ENCODE peak calls at places on chromosomes 13 and 19, in nine cellular contexts. D, L, P, Y, Q, C, G, Z and N are unnamed samples. For H3K9me3, the result is how much of the 10 kb centered on the place peaks cover.

GRCh38 chr19:6753178-6754031 is 13.8 kb downstream of the SH2D3A start:
- DNase-seq in D (peak), L (peak), P (no peak), Y (peak), Q (peak), C (peak), G (peak), Z (no peak), N (no peak)

GRCh38 chr13:99290890-99291289 is 16.3 kb downstream of the GPR183 start:
- DNase-seq in D (no peak), L (no peak), P (no peak), Y (no peak), Q (no peak), C (no peak), G (no peak), Z (no peak), N (no peak)

GRCh38 chr19:21022996-21023395 is 2.5 kb downstream of the ZNF430 start:
- DNase-seq in D (no peak), L (peak), P (no peak), Y (no peak), Q (no peak), C (no peak), G (peak), Z (no peak), N (no peak)

GRCh38 chr13:92954746-92955145 is 271.9 kb upstream of the GPC6 start:
- DNase-seq in D (no peak), L (no peak), P (no peak), Y (no peak), Q (no peak), C (no peak), G (peak), Z (no peak), N (no peak)

GRCh38 chr13:30904043-30904442 is 2.0 kb upstream of the MEDAG start:
- DNase-seq in D (no peak), L (peak), P (no peak), Y (no peak), Q (no peak), C (no peak), G (peak), Z (no peak), N (no peak)

GRCh38 chr13:59345316-59345715 is 818.4 kb downstream of the DIAPH3 start:
- DNase-seq in D (no peak), L (peak), P (no peak), Y (no peak), Q (no peak), C (no peak), G (no peak), Z (no peak), N (no peak)

GRCh38 chr19:29842471-29843179 is 30.8 kb downstream of the CCNE1 start:
- DNase-seq in D (no peak), L (no peak), P (no peak), Y (no peak), Q (no peak), C (peak), G (no peak), Z (no peak), N (no peak)

GRCh38 chr13:23987331-23987730 is 90.0 kb upstream of the C1QTNF9B start:
- DNase-seq in D (no peak), L (peak), P (no peak), Y (no peak), Q (no peak), C (no peak), G (peak), Z (no peak), N (no peak)

GRCh38 chr19:6378036-6378435 is 2.3 kb upstream of the PSPN start:
- DNase-seq in D (no peak), L (peak), P (no peak), Y (no peak), Q (no peak), C (no peak), G (peak), Z (peak), N (no peak)

GRCh38 chr13:35279500-35279899 is 197.0 kb downstream of the MAB21L1 start:
- DNase-seq in D (no peak), L (no peak), P (no peak), Y (no peak), Q (no peak), C (no peak), G (no peak), Z (no peak), N (no peak)

GRCh38 chr19:52943884-52944643 is 18.6 kb downstream of the ZNF816 start:
- DNase-seq in D (no peak), L (no peak), P (no peak), Y (no peak), Q (no peak), C (no peak), G (no peak), Z (peak), N (no peak)

GRCh38 chr13:94093652-94094310 is 385.7 kb downstream of the DCT start:
- DNase-seq in D (no peak), L (no peak), P (no peak), Y (no peak), Q (no peak), C (no peak), G (peak), Z (no peak), N (no peak)

GRCh38 chr13:51942189-51942588 is 69.1 kb downstream of the ATP7B start:
- DNase-seq in D (peak), L (no peak), P (no peak), Y (no peak), Q (peak), C (no peak), G (no peak), Z (no peak), N (no peak)

GRCh38 chr19:43501661-43502418 is 2.7 kb downstream of the PHLDB3 start:
- DNase-seq in D (no peak), L (no peak), P (no peak), Y (no peak), Q (no peak), C (no peak), G (no peak), Z (no peak), N (no peak)

GRCh38 chr13:97325738-97326137 is 103.6 kb downstream of the MBNL2 start:
- DNase-seq in D (no peak), L (no peak), P (no peak), Y (no peak), Q (no peak), C (no peak), G (no peak), Z (no peak), N (no peak)

GRCh38 chr19:42233106-42233505 is 9.3 kb downstream of the GSK3A start:
- DNase-seq in D (no peak), L (no peak), P (no peak), Y (no peak), Q (no peak), C (no peak), G (no peak), Z (no peak), N (no peak)

GRCh38 chr19:41999071-41999877 is 5.2 kb upstream of the ATP1A3 start:
- DNase-seq in D (no peak), L (no peak), P (no peak), Y (no peak), Q (no peak), C (no peak), G (no peak), Z (no peak), N (no peak)

GRCh38 chr13:79405501-79405830 is 589 bp downstream of the RBM26 start:
- DNase-seq in D (peak), L (no peak), P (no peak), Y (no peak), Q (no peak), C (no peak), G (no peak), Z (no peak), N (no peak)

GRCh38 chr13:99307247-99307646 is at the start of gene GPR183:
- DNase-seq in D (no peak), L (no peak), P (no peak), Y (no peak), Q (no peak), C (no peak), G (peak), Z (no peak), N (no peak)

GRCh38 chr13:36904219-36904618 is 15.8 kb downstream of the SMAD9 start:
- DNase-seq in D (peak), L (no peak), P (no peak), Y (no peak), Q (no peak), C (no peak), G (no peak), Z (no peak), N (no peak)

GRCh38 chr19:54459282-54460229 is 4.0 kb downstream of the LENG9 start:
- DNase-seq in D (peak), L (no peak), P (no peak), Y (no peak), Q (no peak), C (peak), G (no peak), Z (no peak), N (no peak)

GRCh38 chr19:57754091-57754673 is 7.6 kb downstream of the ZNF776 start:
- DNase-seq in D (no peak), L (no peak), P (no peak), Y (no peak), Q (no peak), C (no peak), G (no peak), Z (no peak), N (no peak)
- H3K9me3 ChIP-seq in D (under half), L (under half), P (half or more), Y (under half), Q (half or more), C (under half), G (under half), Z (half or more), N (under half)

DNA sequence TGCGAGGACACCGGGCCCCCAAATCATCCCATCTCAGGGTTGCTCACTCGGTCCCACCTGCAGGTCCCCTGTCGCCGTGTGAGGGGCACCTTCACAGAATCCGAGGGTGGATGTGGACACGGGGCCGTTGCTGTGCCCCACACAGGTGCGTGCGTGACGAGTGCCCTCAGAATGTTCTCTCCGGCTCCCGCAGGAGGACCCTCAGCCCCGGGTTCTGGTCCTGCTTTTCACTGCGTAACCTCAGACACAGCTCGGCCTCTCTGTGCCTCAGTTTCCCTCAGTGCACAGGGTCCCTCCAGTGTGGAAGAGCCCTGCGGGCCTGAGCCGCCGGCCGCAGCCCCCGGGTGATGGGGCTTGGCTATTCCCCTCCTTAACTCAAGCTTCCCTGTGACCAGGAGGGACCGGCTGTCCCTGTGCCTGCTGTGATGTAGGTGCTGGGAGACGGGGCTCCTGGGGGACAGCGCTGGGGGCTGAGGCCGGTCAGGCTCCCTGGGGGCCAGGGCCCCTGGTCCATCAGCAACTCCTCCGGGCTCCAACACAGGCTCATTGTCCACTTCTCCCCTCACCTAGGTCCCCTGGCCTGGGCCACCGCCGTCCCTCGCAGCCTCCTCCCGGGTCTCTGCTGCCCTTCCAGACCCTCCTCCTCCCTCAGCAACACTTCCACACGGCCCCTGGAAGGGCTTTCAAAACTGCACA is 4.8 kb downstream of the SHC2 start:
- DNase-seq in D (no peak), L (no peak), P (no peak), Y (no peak), Q (no peak), C (peak), G (no peak), Z (no peak), N (no peak)
- H3K9me3 ChIP-seq in D (under half), L (under half), P (under half), Y (under half), Q (under half), C (under half), G (under half), Z (under half), N (under half)

GRCh38 chr19:40009674-40010073 is 12.8 kb downstream of the ZNF546 start:
- DNase-seq in D (no peak), L (no peak), P (no peak), Y (no peak), Q (no peak), C (no peak), G (no peak), Z (no peak), N (no peak)
- H3K9me3 ChIP-seq in D (under half), L (under half), P (under half), Y (under half), Q (under half), C (under half), G (under half), Z (under half), N (under half)

GRCh38 chr19:9323557-9323918 is 441 bp upstream of the ZNF559 start:
- DNase-seq in D (peak), L (peak), P (peak), Y (peak), Q (no peak), C (peak), G (peak), Z (peak), N (no peak)

GRCh38 chr19:9321338-9321737 is 2.6 kb upstream of the ZNF559 start:
- DNase-seq in D (no peak), L (no peak), P (no peak), Y (no peak), Q (no peak), C (no peak), G (no peak), Z (no peak), N (no peak)

GRCh38 chr19:9329999-9330398 is 6.0 kb downstream of the ZNF559 start:
- DNase-seq in D (no peak), L (no peak), P (no peak), Y (no peak), Q (no peak), C (no peak), G (no peak), Z (no peak), N (no peak)

GRCh38 chr19:9323919-9324583 is at the start of gene ZNF559:
- DNase-seq in D (peak), L (peak), P (peak), Y (peak), Q (peak), C (peak), G (peak), Z (peak), N (no peak)

DNA sequence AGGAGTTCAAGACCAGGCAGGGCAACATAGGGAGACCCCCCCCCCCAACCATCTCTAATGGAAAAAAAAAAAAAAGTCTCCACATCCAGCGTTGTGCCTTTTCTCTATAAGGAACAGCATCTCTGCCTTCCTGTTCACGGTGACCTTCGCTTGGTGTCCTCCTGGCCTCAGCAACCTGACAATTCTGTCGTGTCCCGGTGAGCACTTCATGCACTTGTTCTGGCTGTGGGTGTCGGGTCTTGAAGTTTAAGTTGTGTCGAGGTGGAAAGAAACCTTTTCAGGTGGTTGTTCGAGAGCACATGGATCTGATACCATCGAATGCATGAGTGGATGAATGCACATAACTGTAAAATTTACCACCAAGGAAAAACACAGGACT is 594 bp downstream of the ZNF559 start:
- DNase-seq in D (no peak), L (no peak), P (no peak), Y (peak), Q (no peak), C (no peak), G (no peak), Z (no peak), N (no peak)
- H3K9me3 ChIP-seq in D (under half), L (under half), P (under half), Y (under half), Q (under half), C (under half), G (under half), Z (under half), N (under half)

DNA sequence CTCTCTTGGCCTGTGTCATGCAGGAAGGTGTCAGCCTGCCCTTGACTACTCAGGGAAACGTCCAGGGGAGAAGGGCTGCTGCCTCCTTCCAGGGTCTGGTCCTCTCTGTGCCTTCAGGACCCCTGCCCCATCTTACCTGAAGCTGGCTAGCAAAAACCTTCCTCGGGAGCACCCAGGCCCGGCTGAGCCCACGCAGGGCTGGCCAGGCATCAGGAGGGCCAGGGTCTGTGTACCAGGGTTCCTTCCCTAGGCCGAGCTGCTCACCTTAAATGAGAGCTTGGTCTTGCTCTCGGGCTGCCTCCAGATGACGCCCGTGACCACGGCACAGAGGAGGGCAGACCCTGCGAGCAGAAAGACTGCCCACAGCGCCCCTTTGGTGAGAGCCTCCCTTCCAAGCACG is 78.6 kb downstream of the SLC7A1 start:
- DNase-seq in D (no peak), L (no peak), P (no peak), Y (no peak), Q (no peak), C (no peak), G (no peak), Z (no peak), N (no peak)
- H3K9me3 ChIP-seq in D (under half), L (under half), P (under half), Y (under half), Q (under half), C (under half), G (under half), Z (under half), N (under half)

GRCh38 chr19:56403261-56403660 is 871 bp upstream of the ZNF583 start:
- DNase-seq in D (no peak), L (peak), P (no peak), Y (no peak), Q (no peak), C (no peak), G (peak), Z (no peak), N (no peak)

GRCh38 chr19:56404705-56405056 is 549 bp downstream of the ZNF583 start:
- DNase-seq in D (no peak), L (no peak), P (no peak), Y (no peak), Q (no peak), C (no peak), G (no peak), Z (no peak), N (no peak)

GRCh38 chr19:56400485-56400884 is 3.6 kb upstream of the ZNF583 start:
- DNase-seq in D (no peak), L (no peak), P (no peak), Y (no peak), Q (no peak), C (no peak), G (no peak), Z (no peak), N (no peak)

GRCh38 chr19:56403764-56404704 is at the start of gene ZNF583:
- DNase-seq in D (peak), L (peak), P (peak), Y (peak), Q (peak), C (peak), G (peak), Z (peak), N (peak)

GRCh38 chr19:56405062-56405461 is 930 bp downstream of the ZNF583 start:
- DNase-seq in D (no peak), L (no peak), P (no peak), Y (no peak), Q (no peak), C (no peak), G (no peak), Z (no peak), N (no peak)
- H3K9me3 ChIP-seq in D (under half), L (under half), P (under half), Y (under half), Q (under half), C (under half), G (under half), Z (under half), N (under half)

DNA sequence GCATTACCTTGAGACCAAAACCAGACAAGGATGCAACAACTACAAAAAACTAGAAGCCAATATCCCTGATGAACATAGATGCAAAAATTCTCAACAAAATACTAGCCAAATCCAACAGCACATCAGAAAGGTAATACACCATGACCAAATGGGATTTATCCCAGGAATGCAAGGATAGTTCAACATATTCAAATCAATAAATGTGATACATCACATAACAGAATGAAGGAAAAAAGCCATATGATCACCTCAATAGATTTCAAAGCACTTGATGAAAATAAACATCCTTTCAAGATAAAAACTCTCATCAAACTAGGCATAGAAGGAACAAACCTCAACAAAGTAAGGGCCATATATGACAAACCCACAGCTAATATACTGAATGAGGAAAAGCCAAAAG is 10.2 kb upstream of the ZNF546 start:
- DNase-seq in D (no peak), L (no peak), P (no peak), Y (no peak), Q (no peak), C (no peak), G (no peak), Z (no peak), N (no peak)
- H3K9me3 ChIP-seq in D (under half), L (under half), P (under half), Y (half or more), Q (under half), C (under half), G (under half), Z (under half), N (under half)

GRCh38 chr19:58248886-58249285 is 20.2 kb downstream of the ZNF544 start:
- DNase-seq in D (no peak), L (no peak), P (no peak), Y (no peak), Q (no peak), C (no peak), G (no peak), Z (no peak), N (no peak)

GRCh38 chr19:58252102-58252685 is 23.5 kb downstream of the ZNF544 start:
- DNase-seq in D (no peak), L (no peak), P (no peak), Y (peak), Q (no peak), C (no peak), G (no peak), Z (no peak), N (no peak)
- H3K9me3 ChIP-seq in D (under half), L (under half), P (half or more), Y (under half), Q (under half), C (under half), G (half or more), Z (half or more), N (under half)